ENCODE peak calls at places on chromosomes 11 and 22, in five cellular contexts. N is foreskin keratinocyte, G is testis, C is cardiac muscle cell, Q is thoracic aorta. M is an unnamed sample.
A peak's percentile ranks its signal among the peaks of the same experiment; 100 is the strongest.

GRCh38 chr22:39220897-39221850 is 23.6 kb downstream of the PDGFB start:
- DNase-seq in G (no peak), Q (no peak), C (no peak), N (peak; percentile 81), M (peak; percentile 66)

GRCh38 chr11:7020183-7020917 is at the start of the genes NLRP14 and ZNF214:
- DNase-seq in C (peak; percentile 97), G (peak; percentile 97), Q (peak; percentile 83), N (peak; percentile 79), M (peak; percentile 88)

GRCh38 chr11:44096360-44097188 is 1.1 kb downstream of the EXT2 start:
- DNase-seq in C (no peak), G (no peak), N (peak; percentile 90), Q (no peak), M (peak; percentile 88)

GRCh38 chr11:116694815-116695590 is 77.8 kb downstream of the BUD13 start:
- DNase-seq in N (peak; percentile 51), C (no peak), G (no peak), Q (no peak), M (peak; percentile 53)

GRCh38 chr11:108873305-108873704 is 208.4 kb downstream of the DDX10 start:
- DNase-seq in N (peak; percentile 52), C (no peak), Q (no peak), G (no peak), M (peak; percentile 51)

GRCh38 chr22:20354238-20354975 is 34.5 kb upstream of the DGCR6L start:
- DNase-seq in N (no peak), C (no peak), Q (no peak), G (no peak), M (no peak)

GRCh38 chr11:62556872-62557631 is 10.4 kb upstream of the AHNAK start:
- DNase-seq in C (no peak), N (peak; percentile 46), Q (no peak), G (no peak), M (no peak)

GRCh38 chr11:127182586-127183203 is 182.1 kb upstream of the KIRREL3 start:
- DNase-seq in N (no peak), G (no peak), Q (no peak), C (peak; percentile 6), M (no peak)

GRCh38 chr22:44098966-44099530 is 74.9 kb downstream of the PARVB start:
- DNase-seq in N (no peak), G (no peak), C (no peak), Q (no peak), M (no peak)

DNA sequence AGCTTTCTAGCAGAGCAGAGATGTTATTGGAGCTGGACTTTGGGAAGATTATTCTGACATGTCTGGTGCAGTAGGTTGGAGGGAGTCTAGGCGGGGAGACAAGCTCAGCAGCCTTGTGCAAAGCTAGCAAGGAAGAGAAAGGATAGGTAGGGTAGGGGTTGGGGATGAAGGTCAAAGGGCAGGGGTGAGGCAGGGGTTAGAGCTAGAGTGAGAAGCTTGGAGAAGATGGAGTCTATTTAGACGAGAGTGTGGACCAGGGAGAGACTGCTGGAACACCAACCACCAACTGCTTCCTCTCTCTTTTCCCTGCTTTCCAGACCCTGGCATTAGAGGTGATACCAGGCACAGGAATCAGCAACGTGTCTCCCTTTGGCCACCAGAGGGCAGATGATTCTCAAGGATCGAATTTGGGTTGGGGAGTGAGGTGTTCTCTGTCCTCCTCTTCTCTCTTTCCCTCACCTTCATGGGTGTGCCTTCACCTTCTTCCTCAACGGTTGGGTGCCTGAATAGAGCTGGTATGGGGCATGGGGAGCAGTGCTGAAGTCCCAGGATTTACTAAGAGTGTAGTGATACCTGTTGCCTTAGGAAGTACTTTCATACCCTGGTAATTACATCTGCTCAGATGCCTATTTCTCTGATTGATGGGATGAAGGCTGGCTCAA is 1.8 kb upstream of the MARK2 start:
- DNase-seq in N (peak; percentile 67), Q (no peak), G (peak; percentile 90), C (peak; percentile 88), M (peak; percentile 69)
- H3K4me1 ChIP-seq in N (peaks cover 19% of the 10 kb centered on the region), Q (peaks cover 34% of the 10 kb centered on the region), G (peaks cover 23% of the 10 kb centered on the region), C (peaks cover 26% of the 10 kb centered on the region), M (peaks cover 30% of the 10 kb centered on the region)

DNA sequence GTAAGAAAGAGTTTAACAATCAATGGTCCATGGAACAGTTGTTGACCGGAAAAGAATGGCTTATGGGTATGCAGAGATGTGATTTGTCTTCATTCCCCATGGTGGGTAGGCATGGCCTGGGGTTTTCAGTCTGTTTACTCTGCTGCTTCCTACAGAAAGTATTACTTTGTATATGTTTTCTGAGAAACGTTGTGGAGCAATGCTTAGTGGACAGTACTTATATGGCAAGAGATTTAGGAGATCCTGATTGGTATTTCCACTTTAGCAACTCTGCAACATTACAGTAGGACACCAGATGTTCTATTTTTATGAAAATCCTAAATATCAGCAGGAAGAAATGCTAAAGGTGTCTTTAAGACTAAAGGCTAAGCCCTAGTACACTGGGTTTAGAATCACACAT is 309.1 kb downstream of the AASDHPPT start:
- DNase-seq in C (no peak), N (no peak), Q (no peak), G (no peak), M (no peak)
- H3K27me3 ChIP-seq in C (no peaks in the 10 kb centered on the region), N (no peaks in the 10 kb centered on the region), Q (no peaks in the 10 kb centered on the region), G (no peaks in the 10 kb centered on the region), M (no peaks in the 10 kb centered on the region)

GRCh38 chr11:32422545-32422944 is 12.8 kb downstream of the WT1 start:
- DNase-seq in Q (no peak), N (no peak), G (no peak), C (no peak), M (no peak)
- H3K4me1 ChIP-seq in Q (no peaks in the 10 kb centered on the region), N (no peaks in the 10 kb centered on the region), G (peaks cover 32% of the 10 kb centered on the region), C (peaks cover 14% of the 10 kb centered on the region), M (peaks cover 6% of the 10 kb centered on the region)

GRCh38 chr22:25933158-25933788 is 191.3 kb downstream of the MYO18B start:
- DNase-seq in N (no peak), Q (no peak), C (no peak), G (no peak), M (no peak)

GRCh38 chr22:25928038-25928437 is 186.1 kb downstream of the MYO18B start:
- DNase-seq in C (no peak), G (no peak), Q (no peak), N (no peak), M (no peak)

GRCh38 chr22:25930710-25931353 is 188.8 kb downstream of the MYO18B start:
- DNase-seq in Q (no peak), C (no peak), G (no peak), N (no peak), M (no peak)

GRCh38 chr22:25929479-25929878 is 187.5 kb downstream of the MYO18B start:
- DNase-seq in Q (no peak), C (no peak), G (no peak), N (no peak), M (no peak)

GRCh38 chr22:25930083-25930482 is 188.1 kb downstream of the MYO18B start:
- DNase-seq in C (no peak), G (no peak), N (no peak), Q (no peak), M (no peak)
- H3K27me3 ChIP-seq in C (no peaks in the 10 kb centered on the region), G (no peaks in the 10 kb centered on the region), N (no peaks in the 10 kb centered on the region), Q (no peaks in the 10 kb centered on the region), M (no peaks in the 10 kb centered on the region)

GRCh38 chr11:111922803-111923202 is 4.1 kb downstream of the C11orf52 start:
- DNase-seq in Q (peak; percentile 81), G (peak; percentile 80), C (no peak), N (no peak), M (peak; percentile 46)

GRCh38 chr11:111918390-111919256 is at the start of gene C11orf52:
- DNase-seq in C (peak; percentile 73), N (peak; percentile 77), G (no peak), Q (no peak), M (peak; percentile 77)

GRCh38 chr11:111923351-111923788 is 4.7 kb downstream of the C11orf52 start:
- DNase-seq in G (peak; percentile 11), Q (no peak), N (no peak), C (no peak), M (no peak)

GRCh38 chr11:111923951-111924350 is 5.2 kb downstream of the C11orf52 start:
- DNase-seq in C (no peak), G (no peak), Q (no peak), N (no peak), M (no peak)

GRCh38 chr11:111920908-111921307 is 2.2 kb downstream of the C11orf52 start:
- DNase-seq in N (no peak), C (no peak), Q (no peak), G (no peak), M (no peak)
- H3K4me1 ChIP-seq in N (no peaks in the 10 kb centered on the region), C (peaks cover 28% of the 10 kb centered on the region), Q (peaks cover 53% of the 10 kb centered on the region), G (peaks cover 13% of the 10 kb centered on the region), M (peaks cover 15% of the 10 kb centered on the region)

DNA sequence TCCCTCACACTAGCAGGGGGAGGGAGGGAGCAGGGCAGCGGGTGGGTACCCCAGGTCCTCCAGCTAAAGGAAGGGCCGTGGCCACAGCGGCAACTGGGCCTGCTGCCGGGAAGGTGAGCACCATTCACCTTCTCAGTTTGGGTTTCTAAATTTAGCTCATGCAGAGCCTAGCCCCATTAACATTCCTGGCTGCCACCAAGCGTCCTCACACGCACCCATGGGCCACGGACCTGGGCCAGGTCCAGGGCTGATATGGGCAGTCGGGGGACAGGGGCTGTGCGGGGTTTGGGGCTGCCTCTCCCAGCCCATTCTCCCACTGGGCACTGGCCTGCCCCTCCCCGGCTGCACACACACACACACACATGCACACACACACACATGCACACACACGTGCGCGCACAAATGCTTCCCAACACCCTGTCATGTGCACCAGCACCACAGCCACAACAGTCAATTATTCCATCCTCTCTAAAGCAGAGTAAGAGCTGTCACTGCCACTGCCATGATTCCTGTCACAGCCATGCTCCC is 28.7 kb downstream of the SYT7 start:
- DNase-seq in Q (no peak), G (no peak), N (no peak), C (peak; percentile 47), M (no peak)
- H3K27me3 ChIP-seq in Q (no peaks in the 10 kb centered on the region), G (no peaks in the 10 kb centered on the region), N (peaks cover 52% of the 10 kb centered on the region), C (peaks cover 24% of the 10 kb centered on the region), M (peaks cover 4% of the 10 kb centered on the region)

GRCh38 chr11:75146711-75147110 is 4.2 kb upstream of the SLCO2B1 start:
- DNase-seq in N (no peak), Q (no peak), C (no peak), G (no peak), M (no peak)
- H3K4me1 ChIP-seq in N (peaks cover 9% of the 10 kb centered on the region), Q (no peaks in the 10 kb centered on the region), C (peaks cover 15% of the 10 kb centered on the region), G (no peaks in the 10 kb centered on the region), M (peaks cover 10% of the 10 kb centered on the region)

M was measured in mammary epithelial cell.